ENCODE peak calls at places on chromosomes 2 and 18, in ten cellular contexts. One of them, this sample, is unnamed.

GRCh38 chr2:9212661-9213411 is 6.2 kb downstream of the ASAP2 start:
- DNase-seq in HFFc6: no peak
- DNase-seq in T follicular helper cell: no peak
- DNase-seq in stimulated activated CD4-positive, alpha-beta T cell treated with anti-CD3 and anti-CD28 coated beads, Interleukin-1b, Interleukin-23, amount 100 ng/mL, for 48 hours: no peak
- DNase-seq in HCT116: no peak
- DNase-seq in activated T-helper 1 cell treated with anti-CD3 and anti-CD28 coated beads, Interleukin-2, amount 50 U/mL, for 16 hours: no peak
- DNase-seq in activated gamma-delta T cell treated with Interleukin-2 at 50 U/mL for 16 hours: no peak
- DNase-seq in chondrocyte: no peak
- DNase-seq in Kasumi-1: no peak
- DNase-seq in activated CD4-positive, alpha-beta T cell treated with anti-CD3 and anti-CD28 coated beads for 24 hours: no peak
- DNase-seq in this sample: no peak

GRCh38 chr2:232292395-232293154 is 86.0 kb upstream of the ALPP start:
- DNase-seq in stimulated activated CD4-positive, alpha-beta T cell treated with anti-CD3 and anti-CD28 coated beads, Interleukin-1b, Interleukin-23, amount 100 ng/mL, for 48 hours: peak; percentile 52
- DNase-seq in activated gamma-delta T cell treated with Interleukin-2 at 50 U/mL for 16 hours: peak; percentile 40
- DNase-seq in activated CD4-positive, alpha-beta T cell treated with anti-CD3 and anti-CD28 coated beads for 24 hours: peak; percentile 56
- DNase-seq in Kasumi-1: peak; percentile 23
- DNase-seq in chondrocyte: no peak
- DNase-seq in HFFc6: peak; percentile 41
- DNase-seq in activated T-helper 1 cell treated with anti-CD3 and anti-CD28 coated beads, Interleukin-2, amount 50 U/mL, for 16 hours: peak; percentile 4
- DNase-seq in HCT116: peak; percentile 54
- DNase-seq in T follicular helper cell: peak; percentile 30
- DNase-seq in this sample: peak; percentile 39

GRCh38 chr2:44324971-44325426 is 36.3 kb downstream of the PREPL start:
- DNase-seq in chondrocyte: no peak
- DNase-seq in activated T-helper 1 cell treated with anti-CD3 and anti-CD28 coated beads, Interleukin-2, amount 50 U/mL, for 16 hours: no peak
- DNase-seq in T follicular helper cell: no peak
- DNase-seq in stimulated activated CD4-positive, alpha-beta T cell treated with anti-CD3 and anti-CD28 coated beads, Interleukin-1b, Interleukin-23, amount 100 ng/mL, for 48 hours: no peak
- DNase-seq in activated CD4-positive, alpha-beta T cell treated with anti-CD3 and anti-CD28 coated beads for 24 hours: no peak
- DNase-seq in HFFc6: peak; percentile 42
- DNase-seq in activated gamma-delta T cell treated with Interleukin-2 at 50 U/mL for 16 hours: no peak
- DNase-seq in Kasumi-1: no peak
- DNase-seq in HCT116: no peak
- DNase-seq in this sample: no peak

GRCh38 chr2:204892506-204893255 is 347.4 kb downstream of the PARD3B start:
- DNase-seq in HFFc6: peak; percentile 81
- DNase-seq in HCT116: no peak
- DNase-seq in Kasumi-1: no peak
- DNase-seq in activated gamma-delta T cell treated with Interleukin-2 at 50 U/mL for 16 hours: no peak
- DNase-seq in T follicular helper cell: no peak
- DNase-seq in activated T-helper 1 cell treated with anti-CD3 and anti-CD28 coated beads, Interleukin-2, amount 50 U/mL, for 16 hours: no peak
- DNase-seq in chondrocyte: no peak
- DNase-seq in activated CD4-positive, alpha-beta T cell treated with anti-CD3 and anti-CD28 coated beads for 24 hours: no peak
- DNase-seq in stimulated activated CD4-positive, alpha-beta T cell treated with anti-CD3 and anti-CD28 coated beads, Interleukin-1b, Interleukin-23, amount 100 ng/mL, for 48 hours: no peak
- DNase-seq in this sample: no peak

GRCh38 chr2:128299628-128300027 is 19.0 kb downstream of the HS6ST1 start:
- DNase-seq in stimulated activated CD4-positive, alpha-beta T cell treated with anti-CD3 and anti-CD28 coated beads, Interleukin-1b, Interleukin-23, amount 100 ng/mL, for 48 hours: no peak
- DNase-seq in HCT116: no peak
- DNase-seq in activated T-helper 1 cell treated with anti-CD3 and anti-CD28 coated beads, Interleukin-2, amount 50 U/mL, for 16 hours: no peak
- DNase-seq in chondrocyte: peak; percentile 82
- DNase-seq in HFFc6: no peak
- DNase-seq in activated gamma-delta T cell treated with Interleukin-2 at 50 U/mL for 16 hours: no peak
- DNase-seq in Kasumi-1: no peak
- DNase-seq in activated CD4-positive, alpha-beta T cell treated with anti-CD3 and anti-CD28 coated beads for 24 hours: no peak
- DNase-seq in T follicular helper cell: no peak
- DNase-seq in this sample: no peak

GRCh38 chr18:12996661-12997292 is 5.6 kb downstream of the CEP192 start:
- DNase-seq in T follicular helper cell: no peak
- DNase-seq in stimulated activated CD4-positive, alpha-beta T cell treated with anti-CD3 and anti-CD28 coated beads, Interleukin-1b, Interleukin-23, amount 100 ng/mL, for 48 hours: no peak
- DNase-seq in activated gamma-delta T cell treated with Interleukin-2 at 50 U/mL for 16 hours: no peak
- DNase-seq in Kasumi-1: no peak
- DNase-seq in HCT116: no peak
- DNase-seq in HFFc6: no peak
- DNase-seq in activated CD4-positive, alpha-beta T cell treated with anti-CD3 and anti-CD28 coated beads for 24 hours: no peak
- DNase-seq in activated T-helper 1 cell treated with anti-CD3 and anti-CD28 coated beads, Interleukin-2, amount 50 U/mL, for 16 hours: no peak
- DNase-seq in chondrocyte: no peak
- DNase-seq in this sample: no peak

GRCh38 chr2:126880825-126881224 is 17.9 kb upstream of the TEX51 start:
- DNase-seq in activated T-helper 1 cell treated with anti-CD3 and anti-CD28 coated beads, Interleukin-2, amount 50 U/mL, for 16 hours: no peak
- DNase-seq in Kasumi-1: no peak
- DNase-seq in activated gamma-delta T cell treated with Interleukin-2 at 50 U/mL for 16 hours: no peak
- DNase-seq in T follicular helper cell: no peak
- DNase-seq in HFFc6: no peak
- DNase-seq in HCT116: no peak
- DNase-seq in activated CD4-positive, alpha-beta T cell treated with anti-CD3 and anti-CD28 coated beads for 24 hours: no peak
- DNase-seq in stimulated activated CD4-positive, alpha-beta T cell treated with anti-CD3 and anti-CD28 coated beads, Interleukin-1b, Interleukin-23, amount 100 ng/mL, for 48 hours: no peak
- DNase-seq in chondrocyte: no peak
- DNase-seq in this sample: no peak

GRCh38 chr18:49677762-49678398 is 116.0 kb downstream of the LIPG start:
- DNase-seq in activated CD4-positive, alpha-beta T cell treated with anti-CD3 and anti-CD28 coated beads for 24 hours: no peak
- DNase-seq in T follicular helper cell: no peak
- DNase-seq in stimulated activated CD4-positive, alpha-beta T cell treated with anti-CD3 and anti-CD28 coated beads, Interleukin-1b, Interleukin-23, amount 100 ng/mL, for 48 hours: no peak
- DNase-seq in activated gamma-delta T cell treated with Interleukin-2 at 50 U/mL for 16 hours: no peak
- DNase-seq in HCT116: no peak
- DNase-seq in activated T-helper 1 cell treated with anti-CD3 and anti-CD28 coated beads, Interleukin-2, amount 50 U/mL, for 16 hours: no peak
- DNase-seq in HFFc6: no peak
- DNase-seq in chondrocyte: no peak
- DNase-seq in Kasumi-1: no peak
- DNase-seq in this sample: no peak

GRCh38 chr2:135066710-135067109 is 14.6 kb downstream of the RAB3GAP1 start:
- DNase-seq in HCT116: no peak
- DNase-seq in Kasumi-1: no peak
- DNase-seq in T follicular helper cell: no peak
- DNase-seq in chondrocyte: no peak
- DNase-seq in activated CD4-positive, alpha-beta T cell treated with anti-CD3 and anti-CD28 coated beads for 24 hours: no peak
- DNase-seq in activated gamma-delta T cell treated with Interleukin-2 at 50 U/mL for 16 hours: no peak
- DNase-seq in stimulated activated CD4-positive, alpha-beta T cell treated with anti-CD3 and anti-CD28 coated beads, Interleukin-1b, Interleukin-23, amount 100 ng/mL, for 48 hours: no peak
- DNase-seq in HFFc6: peak; percentile 61
- DNase-seq in activated T-helper 1 cell treated with anti-CD3 and anti-CD28 coated beads, Interleukin-2, amount 50 U/mL, for 16 hours: no peak
- DNase-seq in this sample: no peak

GRCh38 chr18:45896452-45896851 is 70.7 kb downstream of the EPG5 start:
- DNase-seq in Kasumi-1: no peak
- DNase-seq in T follicular helper cell: no peak
- DNase-seq in activated T-helper 1 cell treated with anti-CD3 and anti-CD28 coated beads, Interleukin-2, amount 50 U/mL, for 16 hours: no peak
- DNase-seq in activated CD4-positive, alpha-beta T cell treated with anti-CD3 and anti-CD28 coated beads for 24 hours: no peak
- DNase-seq in HCT116: no peak
- DNase-seq in activated gamma-delta T cell treated with Interleukin-2 at 50 U/mL for 16 hours: no peak
- DNase-seq in stimulated activated CD4-positive, alpha-beta T cell treated with anti-CD3 and anti-CD28 coated beads, Interleukin-1b, Interleukin-23, amount 100 ng/mL, for 48 hours: no peak
- DNase-seq in HFFc6: no peak
- DNase-seq in chondrocyte: no peak
- DNase-seq in this sample: no peak

GRCh38 chr2:199771948-199772692 is 78.9 kb downstream of the FTCDNL1 start:
- DNase-seq in T follicular helper cell: no peak
- DNase-seq in HFFc6: no peak
- DNase-seq in HCT116: no peak
- DNase-seq in activated gamma-delta T cell treated with Interleukin-2 at 50 U/mL for 16 hours: no peak
- DNase-seq in stimulated activated CD4-positive, alpha-beta T cell treated with anti-CD3 and anti-CD28 coated beads, Interleukin-1b, Interleukin-23, amount 100 ng/mL, for 48 hours: no peak
- DNase-seq in activated T-helper 1 cell treated with anti-CD3 and anti-CD28 coated beads, Interleukin-2, amount 50 U/mL, for 16 hours: no peak
- DNase-seq in activated CD4-positive, alpha-beta T cell treated with anti-CD3 and anti-CD28 coated beads for 24 hours: no peak
- DNase-seq in Kasumi-1: peak; percentile 51
- DNase-seq in chondrocyte: no peak
- DNase-seq in this sample: no peak

GRCh38 chr2:135948642-135949355 is 36.6 kb downstream of the DARS1 start:
- DNase-seq in Kasumi-1: no peak
- DNase-seq in activated gamma-delta T cell treated with Interleukin-2 at 50 U/mL for 16 hours: no peak
- DNase-seq in activated CD4-positive, alpha-beta T cell treated with anti-CD3 and anti-CD28 coated beads for 24 hours: no peak
- DNase-seq in HCT116: peak; percentile 83
- DNase-seq in chondrocyte: no peak
- DNase-seq in T follicular helper cell: peak; percentile 21
- DNase-seq in stimulated activated CD4-positive, alpha-beta T cell treated with anti-CD3 and anti-CD28 coated beads, Interleukin-1b, Interleukin-23, amount 100 ng/mL, for 48 hours: no peak
- DNase-seq in HFFc6: peak; percentile 75
- DNase-seq in activated T-helper 1 cell treated with anti-CD3 and anti-CD28 coated beads, Interleukin-2, amount 50 U/mL, for 16 hours: peak; percentile 2
- DNase-seq in this sample: no peak

GRCh38 chr2:182593394-182593707 is 122.7 kb upstream of the DNAJC10 start:
- DNase-seq in activated gamma-delta T cell treated with Interleukin-2 at 50 U/mL for 16 hours: no peak
- DNase-seq in activated CD4-positive, alpha-beta T cell treated with anti-CD3 and anti-CD28 coated beads for 24 hours: no peak
- DNase-seq in chondrocyte: no peak
- DNase-seq in HFFc6: peak; percentile 61
- DNase-seq in activated T-helper 1 cell treated with anti-CD3 and anti-CD28 coated beads, Interleukin-2, amount 50 U/mL, for 16 hours: no peak
- DNase-seq in Kasumi-1: no peak
- DNase-seq in T follicular helper cell: no peak
- DNase-seq in stimulated activated CD4-positive, alpha-beta T cell treated with anti-CD3 and anti-CD28 coated beads, Interleukin-1b, Interleukin-23, amount 100 ng/mL, for 48 hours: no peak
- DNase-seq in HCT116: no peak
- DNase-seq in this sample: no peak

GRCh38 chr2:233917146-233917545 is at the start of gene TRPM8:
- DNase-seq in chondrocyte: no peak
- DNase-seq in HFFc6: no peak
- DNase-seq in Kasumi-1: no peak
- DNase-seq in activated CD4-positive, alpha-beta T cell treated with anti-CD3 and anti-CD28 coated beads for 24 hours: no peak
- DNase-seq in HCT116: no peak
- DNase-seq in activated T-helper 1 cell treated with anti-CD3 and anti-CD28 coated beads, Interleukin-2, amount 50 U/mL, for 16 hours: no peak
- DNase-seq in stimulated activated CD4-positive, alpha-beta T cell treated with anti-CD3 and anti-CD28 coated beads, Interleukin-1b, Interleukin-23, amount 100 ng/mL, for 48 hours: no peak
- DNase-seq in T follicular helper cell: no peak
- DNase-seq in activated gamma-delta T cell treated with Interleukin-2 at 50 U/mL for 16 hours: no peak
- DNase-seq in this sample: no peak

GRCh38 chr2:60213865-60214657 is 339.4 kb downstream of the BCL11A start:
- DNase-seq in HFFc6: no peak
- DNase-seq in activated T-helper 1 cell treated with anti-CD3 and anti-CD28 coated beads, Interleukin-2, amount 50 U/mL, for 16 hours: no peak
- DNase-seq in T follicular helper cell: no peak
- DNase-seq in activated CD4-positive, alpha-beta T cell treated with anti-CD3 and anti-CD28 coated beads for 24 hours: no peak
- DNase-seq in Kasumi-1: no peak
- DNase-seq in chondrocyte: no peak
- DNase-seq in stimulated activated CD4-positive, alpha-beta T cell treated with anti-CD3 and anti-CD28 coated beads, Interleukin-1b, Interleukin-23, amount 100 ng/mL, for 48 hours: no peak
- DNase-seq in activated gamma-delta T cell treated with Interleukin-2 at 50 U/mL for 16 hours: no peak
- DNase-seq in HCT116: no peak
- DNase-seq in this sample: no peak

GRCh38 chr2:23381084-23381483 is 3.9 kb upstream of the KLHL29 start:
- DNase-seq in activated CD4-positive, alpha-beta T cell treated with anti-CD3 and anti-CD28 coated beads for 24 hours: no peak
- DNase-seq in Kasumi-1: no peak
- DNase-seq in T follicular helper cell: no peak
- DNase-seq in activated gamma-delta T cell treated with Interleukin-2 at 50 U/mL for 16 hours: no peak
- DNase-seq in activated T-helper 1 cell treated with anti-CD3 and anti-CD28 coated beads, Interleukin-2, amount 50 U/mL, for 16 hours: no peak
- DNase-seq in HFFc6: peak; percentile 58
- DNase-seq in HCT116: peak; percentile 89
- DNase-seq in chondrocyte: no peak
- DNase-seq in stimulated activated CD4-positive, alpha-beta T cell treated with anti-CD3 and anti-CD28 coated beads, Interleukin-1b, Interleukin-23, amount 100 ng/mL, for 48 hours: peak; percentile 35
- DNase-seq in this sample: no peak

GRCh38 chr18:76545433-76546281 is 50.6 kb upstream of the ZNF516 start:
- DNase-seq in stimulated activated CD4-positive, alpha-beta T cell treated with anti-CD3 and anti-CD28 coated beads, Interleukin-1b, Interleukin-23, amount 100 ng/mL, for 48 hours: no peak
- DNase-seq in activated CD4-positive, alpha-beta T cell treated with anti-CD3 and anti-CD28 coated beads for 24 hours: no peak
- DNase-seq in T follicular helper cell: no peak
- DNase-seq in chondrocyte: peak; percentile 39
- DNase-seq in Kasumi-1: no peak
- DNase-seq in HCT116: no peak
- DNase-seq in HFFc6: no peak
- DNase-seq in activated gamma-delta T cell treated with Interleukin-2 at 50 U/mL for 16 hours: no peak
- DNase-seq in activated T-helper 1 cell treated with anti-CD3 and anti-CD28 coated beads, Interleukin-2, amount 50 U/mL, for 16 hours: no peak
- DNase-seq in this sample: no peak

GRCh38 chr2:239944706-239945551 is 80.2 kb downstream of the NDUFA10 start:
- DNase-seq in Kasumi-1: no peak
- DNase-seq in HFFc6: no peak
- DNase-seq in activated T-helper 1 cell treated with anti-CD3 and anti-CD28 coated beads, Interleukin-2, amount 50 U/mL, for 16 hours: no peak
- DNase-seq in activated gamma-delta T cell treated with Interleukin-2 at 50 U/mL for 16 hours: peak; percentile 29
- DNase-seq in T follicular helper cell: no peak
- DNase-seq in stimulated activated CD4-positive, alpha-beta T cell treated with anti-CD3 and anti-CD28 coated beads, Interleukin-1b, Interleukin-23, amount 100 ng/mL, for 48 hours: peak; percentile 29
- DNase-seq in HCT116: no peak
- DNase-seq in chondrocyte: peak; percentile 89
- DNase-seq in activated CD4-positive, alpha-beta T cell treated with anti-CD3 and anti-CD28 coated beads for 24 hours: peak; percentile 6
- DNase-seq in this sample: no peak

GRCh38 chr2:225660262-225661091 is 261.0 kb downstream of the NYAP2 start:
- DNase-seq in T follicular helper cell: peak; percentile 66
- DNase-seq in activated CD4-positive, alpha-beta T cell treated with anti-CD3 and anti-CD28 coated beads for 24 hours: peak; percentile 73
- DNase-seq in activated gamma-delta T cell treated with Interleukin-2 at 50 U/mL for 16 hours: peak; percentile 71
- DNase-seq in HFFc6: peak; percentile 50
- DNase-seq in stimulated activated CD4-positive, alpha-beta T cell treated with anti-CD3 and anti-CD28 coated beads, Interleukin-1b, Interleukin-23, amount 100 ng/mL, for 48 hours: peak; percentile 67
- DNase-seq in HCT116: peak; percentile 50
- DNase-seq in Kasumi-1: peak; percentile 37
- DNase-seq in activated T-helper 1 cell treated with anti-CD3 and anti-CD28 coated beads, Interleukin-2, amount 50 U/mL, for 16 hours: peak; percentile 51
- DNase-seq in chondrocyte: no peak
- DNase-seq in this sample: peak; percentile 56

GRCh38 chr2:598043-598802 is 79.0 kb downstream of the TMEM18 start:
- DNase-seq in chondrocyte: no peak
- DNase-seq in activated T-helper 1 cell treated with anti-CD3 and anti-CD28 coated beads, Interleukin-2, amount 50 U/mL, for 16 hours: no peak
- DNase-seq in activated CD4-positive, alpha-beta T cell treated with anti-CD3 and anti-CD28 coated beads for 24 hours: no peak
- DNase-seq in HCT116: no peak
- DNase-seq in stimulated activated CD4-positive, alpha-beta T cell treated with anti-CD3 and anti-CD28 coated beads, Interleukin-1b, Interleukin-23, amount 100 ng/mL, for 48 hours: no peak
- DNase-seq in T follicular helper cell: no peak
- DNase-seq in Kasumi-1: no peak
- DNase-seq in HFFc6: no peak
- DNase-seq in activated gamma-delta T cell treated with Interleukin-2 at 50 U/mL for 16 hours: no peak
- DNase-seq in this sample: no peak

GRCh38 chr2:1553671-1554295 is 140.5 kb downstream of the TPO start:
- DNase-seq in activated gamma-delta T cell treated with Interleukin-2 at 50 U/mL for 16 hours: no peak
- DNase-seq in HFFc6: peak; percentile 89
- DNase-seq in HCT116: peak; percentile 7
- DNase-seq in activated CD4-positive, alpha-beta T cell treated with anti-CD3 and anti-CD28 coated beads for 24 hours: no peak
- DNase-seq in activated T-helper 1 cell treated with anti-CD3 and anti-CD28 coated beads, Interleukin-2, amount 50 U/mL, for 16 hours: no peak
- DNase-seq in T follicular helper cell: no peak
- DNase-seq in Kasumi-1: no peak
- DNase-seq in stimulated activated CD4-positive, alpha-beta T cell treated with anti-CD3 and anti-CD28 coated beads, Interleukin-1b, Interleukin-23, amount 100 ng/mL, for 48 hours: no peak
- DNase-seq in chondrocyte: no peak
- DNase-seq in this sample: peak; percentile 65

GRCh38 chr2:144454466-144455287 is 65.2 kb downstream of the ZEB2 start:
- DNase-seq in HFFc6: no peak
- DNase-seq in activated gamma-delta T cell treated with Interleukin-2 at 50 U/mL for 16 hours: no peak
- DNase-seq in stimulated activated CD4-positive, alpha-beta T cell treated with anti-CD3 and anti-CD28 coated beads, Interleukin-1b, Interleukin-23, amount 100 ng/mL, for 48 hours: peak; percentile 35
- DNase-seq in chondrocyte: no peak
- DNase-seq in T follicular helper cell: no peak
- DNase-seq in activated CD4-positive, alpha-beta T cell treated with anti-CD3 and anti-CD28 coated beads for 24 hours: no peak
- DNase-seq in HCT116: no peak
- DNase-seq in Kasumi-1: no peak
- DNase-seq in activated T-helper 1 cell treated with anti-CD3 and anti-CD28 coated beads, Interleukin-2, amount 50 U/mL, for 16 hours: no peak
- DNase-seq in this sample: no peak

GRCh38 chr2:54575379-54575888 is 119.3 kb downstream of the SPTBN1 start:
- DNase-seq in Kasumi-1: no peak
- DNase-seq in HFFc6: no peak
- DNase-seq in HCT116: no peak
- DNase-seq in activated T-helper 1 cell treated with anti-CD3 and anti-CD28 coated beads, Interleukin-2, amount 50 U/mL, for 16 hours: no peak
- DNase-seq in stimulated activated CD4-positive, alpha-beta T cell treated with anti-CD3 and anti-CD28 coated beads, Interleukin-1b, Interleukin-23, amount 100 ng/mL, for 48 hours: peak; percentile 59
- DNase-seq in T follicular helper cell: no peak
- DNase-seq in activated CD4-positive, alpha-beta T cell treated with anti-CD3 and anti-CD28 coated beads for 24 hours: no peak
- DNase-seq in activated gamma-delta T cell treated with Interleukin-2 at 50 U/mL for 16 hours: no peak
- DNase-seq in chondrocyte: no peak
- DNase-seq in this sample: no peak